ENCODE peak calls at places on chromosomes 3 and 15, in five cellular contexts. Y is HCT116, D is neural progenitor cell, A is GM23248, X is MM.1S. N is an unnamed sample.

GRCh38 chr3:69370156-69370944 is 15.5 kb downstream of the FRMD4B start:
- DNase-seq in A (peak), D (no peak), Y (no peak), X (no peak), N (peak)

GRCh38 chr15:39792954-39793353 is 10.3 kb upstream of the FSIP1 start:
- DNase-seq in D (no peak), Y (no peak), X (no peak), A (peak), N (no peak)

GRCh38 chr3:39548282-39548681 is 80.8 kb downstream of the MOBP start:
- DNase-seq in X (no peak), Y (no peak), D (no peak), A (no peak), N (no peak)

GRCh38 chr15:48802867-48803266 is 8.0 kb downstream of the CEP152 start:
- DNase-seq in D (no peak), Y (no peak), A (peak), X (no peak), N (peak)

GRCh38 chr3:13424865-13425605 is 4.9 kb upstream of the NUP210 start:
- DNase-seq in X (no peak), D (no peak), A (no peak), Y (no peak), N (no peak)

GRCh38 chr15:57364282-57365007 is 11.9 kb upstream of the CGNL1 start:
- DNase-seq in X (no peak), D (peak), A (no peak), Y (no peak), N (no peak)

GRCh38 chr3:4986611-4987373 is 7.6 kb downstream of the BHLHE40 start:
- DNase-seq in Y (peak), D (peak), A (peak), X (peak), N (peak)

GRCh38 chr3:21140785-21141184 is 610.2 kb downstream of the ZNF385D start:
- DNase-seq in A (no peak), Y (no peak), D (no peak), X (no peak), N (no peak)

GRCh38 chr3:31050296-31050695 is 155.8 kb upstream of the GADL1 start:
- DNase-seq in Y (no peak), X (no peak), D (no peak), A (no peak), N (no peak)

GRCh38 chr15:101647251-101647650 is 4.9 kb downstream of the TM2D3 start:
- DNase-seq in A (peak), X (no peak), Y (no peak), D (no peak), N (no peak)

GRCh38 chr3:196739671-196740475 is at the start of gene PAK2:
- DNase-seq in D (peak), X (peak), Y (peak), A (peak), N (peak)

GRCh38 chr3:178671261-178672191 is 135.3 kb downstream of the KCNMB2 start:
- DNase-seq in D (no peak), A (peak), Y (no peak), X (no peak), N (peak)

GRCh38 chr15:62122249-62122648 is 42.8 kb downstream of the C2CD4B start:
- DNase-seq in X (no peak), D (no peak), A (no peak), Y (no peak), N (no peak)

GRCh38 chr3:141181191-141181590 is 50.4 kb upstream of the PXYLP1 start:
- DNase-seq in X (no peak), Y (no peak), A (no peak), D (no peak), N (no peak)

GRCh38 chr3:50609071-50609742 is 2.4 kb downstream of the CISH start:
- DNase-seq in A (no peak), Y (no peak), X (no peak), D (no peak), N (no peak)

GRCh38 chr15:71080705-71081104 is 34.6 kb upstream of the THSD4 start:
- DNase-seq in A (peak), X (no peak), D (no peak), Y (no peak), N (no peak)

GRCh38 chr3:132029182-132029902 is 5.5 kb downstream of the CPNE4 start:
- DNase-seq in A (peak), X (peak), D (peak), Y (peak), N (peak)

GRCh38 chr15:48925714-48926223 is 38.0 kb downstream of the SHC4 start:
- DNase-seq in Y (peak), A (peak), X (no peak), D (no peak), N (peak)

GRCh38 chr3:149395107-149396089 is 17.9 kb upstream of the TM4SF1 start:
- DNase-seq in X (no peak), D (no peak), Y (no peak), A (peak), N (peak)

GRCh38 chr15:68285243-68285980 is 7.9 kb downstream of the FEM1B start:
- DNase-seq in A (peak), D (no peak), Y (no peak), X (peak), N (no peak)
- H3K27ac ChIP-seq in A (peak), D (no peak), Y (no peak), X (peak), N (no peak)

GRCh38 chr3:124810970-124811369 is 76.2 kb downstream of the ITGB5 start:
- DNase-seq in X (no peak), A (no peak), D (no peak), Y (no peak), N (no peak)
- H3K9ac ChIP-seq in X (no peak), A (peak), D (no peak), Y (no peak), N (no peak)

GRCh38 chr3:58175098-58175428 is 35.7 kb downstream of the DNASE1L3 start:
- DNase-seq in D (no peak), X (no peak), A (no peak), Y (no peak), N (no peak)

GRCh38 chr3:58173029-58173669 is 37.6 kb downstream of the DNASE1L3 start:
- DNase-seq in X (no peak), Y (no peak), A (no peak), D (no peak), N (no peak)

GRCh38 chr3:58175429-58176184 is 35.2 kb downstream of the DNASE1L3 start:
- DNase-seq in X (no peak), D (peak), A (peak), Y (no peak), N (no peak)

GRCh38 chr3:58176185-58176530 is 34.6 kb downstream of the DNASE1L3 start:
- DNase-seq in A (no peak), X (no peak), Y (no peak), D (no peak), N (no peak)

DNA sequence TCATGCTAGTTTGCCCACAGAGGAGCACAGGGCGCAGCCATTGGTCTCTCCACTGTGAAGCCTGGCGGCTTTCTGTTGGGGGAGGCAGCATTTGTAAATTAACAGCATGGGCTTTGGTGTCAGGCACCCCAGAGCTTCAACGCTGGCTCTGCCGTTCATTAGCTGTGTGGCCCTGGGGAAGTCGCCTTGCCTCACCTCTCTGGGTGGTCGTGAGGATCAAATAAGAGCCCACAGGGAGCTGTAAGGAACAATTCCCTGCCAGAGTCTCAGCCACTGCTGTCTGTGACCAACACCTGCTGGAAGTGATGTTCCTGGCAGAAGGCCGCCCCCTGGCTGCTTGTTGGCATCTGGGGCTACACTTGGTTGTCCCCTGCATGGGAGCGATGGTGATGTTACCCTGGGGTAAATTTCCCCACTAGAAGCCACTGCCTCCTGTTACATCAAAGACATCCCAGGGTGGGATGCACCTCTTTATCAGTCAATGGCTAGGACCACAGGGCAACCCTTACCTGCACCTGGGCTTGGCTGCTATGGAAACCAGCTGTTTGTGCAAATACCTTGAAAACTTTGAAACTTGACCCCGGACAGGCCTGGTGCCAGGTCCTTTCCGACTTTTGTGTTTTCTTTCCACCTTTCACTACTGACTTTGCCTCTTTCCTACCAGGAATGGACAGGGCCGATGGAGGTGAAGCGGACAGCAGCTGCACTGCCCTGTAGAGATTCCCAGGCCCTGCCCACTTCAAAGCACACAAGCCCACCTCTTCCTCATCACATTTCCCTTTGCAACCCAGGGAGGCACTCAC is 36.9 kb downstream of the DNASE1L3 start:
- DNase-seq in A (no peak), Y (no peak), X (peak), D (peak), N (peak)
- TF ChIP-seq EZH2phosphoT487 in A (no peak), Y (no peak), X (no peak), D (no peak), N (no peak)

GRCh38 chr3:188929138-188929537 is 242.6 kb upstream of the TPRG1 start:
- DNase-seq in Y (no peak), A (no peak), X (no peak), D (peak), N (peak)

GRCh38 chr3:188926141-188926540 is 245.6 kb upstream of the TPRG1 start:
- DNase-seq in X (no peak), A (no peak), Y (no peak), D (no peak), N (no peak)

GRCh38 chr3:188926741-188927650 is 244.8 kb upstream of the TPRG1 start:
- DNase-seq in X (no peak), A (no peak), Y (no peak), D (no peak), N (no peak)

GRCh38 chr3:188925376-188925775 is 246.4 kb upstream of the TPRG1 start:
- DNase-seq in X (no peak), D (no peak), Y (no peak), A (no peak), N (no peak)

GRCh38 chr3:188927971-188928370 is 243.8 kb upstream of the TPRG1 start:
- DNase-seq in D (no peak), Y (no peak), X (no peak), A (no peak), N (no peak)
- H3K27ac ChIP-seq in D (no peak), Y (no peak), X (no peak), A (no peak), N (no peak)

GRCh38 chr15:42035362-42035761 is 14.5 kb upstream of the PLA2G4E start:
- DNase-seq in D (no peak), A (peak), Y (no peak), X (peak), N (peak)
- H3K9ac ChIP-seq in D (no peak), A (no peak), Y (no peak), X (no peak), N (no peak)

DNA sequence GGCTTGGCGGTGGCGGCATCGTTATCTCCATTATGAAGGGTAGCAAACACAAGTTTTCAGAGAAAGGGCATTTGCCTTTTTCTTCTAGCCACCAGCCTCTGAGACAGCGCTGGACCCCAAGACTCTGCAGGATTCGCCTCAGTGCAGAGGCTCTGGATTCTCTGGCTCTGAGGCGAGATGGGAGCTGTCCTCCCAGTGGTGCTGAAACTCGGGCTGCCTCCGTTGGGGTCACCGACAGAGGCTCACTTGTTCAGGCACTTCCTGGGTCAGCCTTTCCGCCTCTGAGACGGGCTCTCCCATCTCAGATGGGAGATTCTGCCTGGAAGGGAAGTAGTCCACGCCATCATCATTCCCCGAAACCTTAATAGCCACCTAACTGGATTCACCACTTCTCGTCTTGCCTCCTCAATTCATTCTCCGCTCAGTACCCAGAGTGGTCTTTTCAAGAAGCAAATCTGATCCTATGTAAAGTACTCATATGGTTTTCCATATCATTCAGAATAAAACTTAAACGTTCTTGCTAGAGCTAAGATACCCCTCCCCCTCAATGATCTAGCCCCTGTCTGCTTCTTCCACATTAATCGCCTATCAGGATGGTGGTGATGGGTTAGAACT is 76.9 kb downstream of the RHCG start:
- DNase-seq in D (peak), A (peak), X (no peak), Y (no peak), N (peak)
- TF ChIP-seq EZH2phosphoT487 in D (peak), A (no peak), X (no peak), Y (no peak), N (no peak)

GRCh38 chr15:92938387-92938786 is 38.3 kb downstream of the CHD2 start:
- DNase-seq in A (peak), D (no peak), Y (no peak), X (no peak), N (no peak)
- H3K27ac ChIP-seq in A (no peak), D (peak), Y (no peak), X (no peak), N (no peak)